ENCODE peak calls at places on chromosome 16, in four cellular contexts. L is COR-L47, O is HS-5, S is MG63. K is an unnamed sample.

GRCh38 chr16:75415169-75415908 is 18.0 kb downstream of the CFDP1 start:
- DNase-seq in L (no peak), O (no peak), S (no peak), K (no peak)

GRCh38 chr16:81066700-81067099 is 10.3 kb downstream of the C16orf46 start:
- DNase-seq in L (no peak), O (no peak), S (no peak), K (no peak)

GRCh38 chr16:9042943-9043680 is 48.3 kb upstream of the HAPSTR1 start:
- DNase-seq in L (no peak), O (peak), S (no peak), K (no peak)

GRCh38 chr16:75060708-75061107 is 55.9 kb downstream of the LDHD start:
- DNase-seq in L (no peak), O (no peak), S (no peak), K (no peak)

GRCh38 chr16:81654346-81654745 is 124.7 kb upstream of the PLCG2 start:
- DNase-seq in L (no peak), O (no peak), S (no peak), K (no peak)

GRCh38 chr16:55000595-55000994 is 69.9 kb downstream of the IRX5 start:
- DNase-seq in L (no peak), O (no peak), S (peak), K (no peak)

GRCh38 chr16:17475104-17475503 is 4.3 kb upstream of the XYLT1 start:
- DNase-seq in L (no peak), O (no peak), S (no peak), K (no peak)

GRCh38 chr16:29667755-29668154 is 4.7 kb downstream of the SPN start:
- DNase-seq in L (no peak), O (no peak), S (no peak), K (no peak)

GRCh38 chr16:15970743-15971434 is 21.5 kb downstream of the ABCC1 start:
- DNase-seq in L (no peak), O (no peak), S (no peak), K (no peak)

GRCh38 chr16:86307518-86307903 is 202.8 kb upstream of the FOXF1 start:
- DNase-seq in L (no peak), O (no peak), S (peak), K (no peak)

GRCh38 chr16:30585022-30585399 is 486 bp downstream of the ZNF785 start:
- DNase-seq in L (peak), O (no peak), S (peak), K (peak)